ENCODE peak calls at places on chromosomes 12 and 14, in four cellular contexts. One of them, this sample, is unnamed.

GRCh38 chr14:75673345-75673744 is 12.3 kb downstream of the TTLL5 start:
- DNase-seq in GM12878: peak; percentile 39
- DNase-seq in A549: no peak
- DNase-seq in K562: no peak
- DNase-seq in this sample: no peak

GRCh38 chr14:101405171-101405883 is 156.0 kb upstream of the DIO3 start:
- DNase-seq in A549: peak; percentile 29
- DNase-seq in GM12878: no peak
- DNase-seq in K562: no peak
- DNase-seq in this sample: no peak

GRCh38 chr12:45708901-45709300 is 20.6 kb upstream of the ARID2 start:
- DNase-seq in GM12878: no peak
- DNase-seq in A549: no peak
- DNase-seq in K562: no peak
- DNase-seq in this sample: no peak

GRCh38 chr12:12392428-12392827 is 35.5 kb downstream of the BORCS5 start:
- DNase-seq in GM12878: no peak
- DNase-seq in K562: peak; percentile 37
- DNase-seq in A549: no peak
- DNase-seq in this sample: no peak

GRCh38 chr14:22982477-22983245 is at the start of gene AJUBA:
- DNase-seq in A549: peak; percentile 95
- DNase-seq in K562: peak; percentile 95
- DNase-seq in GM12878: no peak
- DNase-seq in this sample: peak; percentile 98

GRCh38 chr14:61525293-61526011 is 169.9 kb upstream of the HIF1A start:
- DNase-seq in K562: no peak
- DNase-seq in A549: peak; percentile 88
- DNase-seq in GM12878: peak; percentile 85
- DNase-seq in this sample: no peak

GRCh38 chr12:105888696-105889095 is 250.1 kb downstream of the NUAK1 start:
- DNase-seq in K562: no peak
- DNase-seq in A549: no peak
- DNase-seq in GM12878: no peak
- DNase-seq in this sample: no peak

GRCh38 chr14:92924247-92924646 is 1.3 kb downstream of the CHGA start:
- DNase-seq in A549: no peak
- DNase-seq in K562: no peak
- DNase-seq in GM12878: no peak
- DNase-seq in this sample: no peak

GRCh38 chr12:58877243-58877743 is 43.0 kb downstream of the LRIG3 start:
- DNase-seq in K562: no peak
- DNase-seq in GM12878: no peak
- DNase-seq in A549: peak; percentile 74
- DNase-seq in this sample: peak; percentile 35

GRCh38 chr14:20811994-20812393 is 9.3 kb upstream of the RNASE1 start:
- DNase-seq in K562: no peak
- DNase-seq in A549: no peak
- DNase-seq in GM12878: no peak
- DNase-seq in this sample: no peak

GRCh38 chr12:127810026-127810425 is 456.9 kb upstream of the TMEM132C start:
- DNase-seq in A549: no peak
- DNase-seq in K562: no peak
- DNase-seq in GM12878: no peak
- DNase-seq in this sample: no peak

GRCh38 chr12:2535583-2536187 is 259.1 kb upstream of the FKBP4 start:
- DNase-seq in A549: no peak
- DNase-seq in GM12878: no peak
- DNase-seq in K562: no peak
- DNase-seq in this sample: no peak

GRCh38 chr12:113262710-113263109 is 41.4 kb downstream of the TPCN1 start:
- DNase-seq in A549: no peak
- DNase-seq in K562: no peak
- DNase-seq in GM12878: no peak
- DNase-seq in this sample: no peak

GRCh38 chr14:85276829-85277228 is 253.1 kb upstream of the FLRT2 start:
- DNase-seq in K562: no peak
- DNase-seq in A549: no peak
- DNase-seq in GM12878: no peak
- DNase-seq in this sample: no peak

GRCh38 chr14:60862283-60862682 is 118.6 kb downstream of the TRMT5 start:
- DNase-seq in A549: no peak
- DNase-seq in K562: no peak
- DNase-seq in GM12878: no peak
- DNase-seq in this sample: no peak

GRCh38 chr14:71166434-71166833 is 259.2 kb downstream of the PCNX1 start:
- DNase-seq in K562: no peak
- DNase-seq in A549: peak; percentile 55
- DNase-seq in GM12878: no peak
- DNase-seq in this sample: peak; percentile 57

GRCh38 chr12:62158416-62159360 is 101.5 kb upstream of the USP15 start:
- DNase-seq in GM12878: no peak
- DNase-seq in A549: no peak
- DNase-seq in K562: no peak
- DNase-seq in this sample: no peak

GRCh38 chr14:34034447-34035176 is 83.7 kb upstream of the EGLN3 start:
- DNase-seq in GM12878: no peak
- DNase-seq in A549: no peak
- DNase-seq in K562: no peak
- DNase-seq in this sample: no peak

GRCh38 chr12:3951380-3952135 is 78.4 kb upstream of the PARP11 start:
- DNase-seq in A549: no peak
- DNase-seq in GM12878: no peak
- DNase-seq in K562: no peak
- DNase-seq in this sample: no peak

GRCh38 chr12:74964390-74964789 is 245.2 kb downstream of the KCNC2 start:
- DNase-seq in K562: no peak
- DNase-seq in A549: no peak
- DNase-seq in GM12878: no peak
- DNase-seq in this sample: no peak

GRCh38 chr12:63420206-63420644 is 248.1 kb downstream of the DPY19L2 start:
- DNase-seq in GM12878: peak; percentile 24
- DNase-seq in A549: peak; percentile 76
- DNase-seq in K562: peak; percentile 59
- DNase-seq in this sample: peak; percentile 36

GRCh38 chr12:52739963-52740362 is 36.6 kb upstream of the KRT77 start:
- DNase-seq in K562: no peak
- DNase-seq in A549: no peak
- DNase-seq in GM12878: no peak
- DNase-seq in this sample: no peak

GRCh38 chr12:130127527-130127908 is 34.7 kb upstream of the FZD10 start:
- DNase-seq in A549: peak; percentile 14
- DNase-seq in GM12878: no peak
- DNase-seq in K562: peak; percentile 41
- DNase-seq in this sample: no peak

GRCh38 chr12:97756066-97756701 is 293.6 kb downstream of the RMST start:
- DNase-seq in GM12878: no peak
- DNase-seq in A549: no peak
- DNase-seq in K562: no peak
- DNase-seq in this sample: no peak

GRCh38 chr12:115166698-115167315 is 482.8 kb upstream of the TBX3 start:
- DNase-seq in GM12878: no peak
- DNase-seq in K562: no peak
- DNase-seq in A549: peak; percentile 20
- DNase-seq in this sample: peak; percentile 18

GRCh38 chr12:20142956-20143355 is 225.4 kb upstream of the PDE3A start:
- DNase-seq in K562: no peak
- DNase-seq in A549: peak; percentile 10
- DNase-seq in GM12878: no peak
- DNase-seq in this sample: no peak

GRCh38 chr12:125773033-125773432 is 707.8 kb downstream of the AACS start:
- DNase-seq in GM12878: no peak
- DNase-seq in K562: peak; percentile 52
- DNase-seq in A549: peak; percentile 75
- DNase-seq in this sample: peak; percentile 27

GRCh38 chr12:76085159-76085868 is 829 bp upstream of the NAP1L1 start:
- DNase-seq in K562: no peak
- DNase-seq in GM12878: no peak
- DNase-seq in A549: peak; percentile 68
- DNase-seq in this sample: no peak

GRCh38 chr12:42589465-42590323 is at the start of gene PRICKLE1:
- DNase-seq in GM12878: no peak
- DNase-seq in K562: peak; percentile 77
- DNase-seq in A549: peak; percentile 25
- DNase-seq in this sample: no peak
- TF ChIP-seq POLR2AphosphoS2 in GM12878: no peak
- TF ChIP-seq POLR2AphosphoS2 in K562: no peak
- TF ChIP-seq POLR2AphosphoS2 in A549: no peak
- TF ChIP-seq POLR2AphosphoS2 in this sample: no peak

GRCh38 chr12:65619018-65619417 is 205.3 kb upstream of the HMGA2 start:
- DNase-seq in K562: no peak
- DNase-seq in A549: no peak
- DNase-seq in GM12878: no peak
- DNase-seq in this sample: no peak
- TF ChIP-seq POLR2AphosphoS2 in K562: no peak
- TF ChIP-seq POLR2AphosphoS2 in A549: no peak
- TF ChIP-seq POLR2AphosphoS2 in GM12878: no peak
- TF ChIP-seq POLR2AphosphoS2 in this sample: no peak

GRCh38 chr12:57299514-57300016 is 48.6 kb upstream of the STAC3 start:
- DNase-seq in A549: no peak
- DNase-seq in K562: no peak
- DNase-seq in GM12878: no peak
- DNase-seq in this sample: no peak
- TF ChIP-seq POLR2AphosphoS2 in A549: no peak
- TF ChIP-seq POLR2AphosphoS2 in K562: no peak
- TF ChIP-seq POLR2AphosphoS2 in GM12878: no peak
- TF ChIP-seq POLR2AphosphoS2 in this sample: no peak

GRCh38 chr14:39097159-39097558 is 5.9 kb downstream of the SEC23A start:
- DNase-seq in K562: no peak
- DNase-seq in A549: peak; percentile 50
- DNase-seq in GM12878: no peak
- DNase-seq in this sample: peak; percentile 90
- TF ChIP-seq POLR2AphosphoS2 in K562: no peak
- TF ChIP-seq POLR2AphosphoS2 in A549: no peak
- TF ChIP-seq POLR2AphosphoS2 in GM12878: no peak
- TF ChIP-seq POLR2AphosphoS2 in this sample: no peak

GRCh38 chr12:95173392-95174251 is 43.6 kb downstream of the FGD6 start:
- DNase-seq in K562: peak; percentile 16
- DNase-seq in GM12878: no peak
- DNase-seq in A549: peak; percentile 90
- DNase-seq in this sample: no peak
- TF ChIP-seq POLR2AphosphoS2 in K562: no peak
- TF ChIP-seq POLR2AphosphoS2 in GM12878: no peak
- TF ChIP-seq POLR2AphosphoS2 in A549: no peak
- TF ChIP-seq POLR2AphosphoS2 in this sample: no peak

GRCh38 chr14:102583726-102584125 is 8.7 kb upstream of the RCOR1 start:
- DNase-seq in A549: no peak
- DNase-seq in K562: no peak
- DNase-seq in GM12878: no peak
- DNase-seq in this sample: no peak

GRCh38 chr14:102580552-102581110 is 11.8 kb upstream of the RCOR1 start:
- DNase-seq in K562: no peak
- DNase-seq in A549: no peak
- DNase-seq in GM12878: no peak
- DNase-seq in this sample: no peak

GRCh38 chr14:102581193-102581592 is 11.3 kb upstream of the RCOR1 start:
- DNase-seq in GM12878: no peak
- DNase-seq in A549: no peak
- DNase-seq in K562: no peak
- DNase-seq in this sample: no peak

GRCh38 chr14:102578821-102579220 is 13.6 kb upstream of the RCOR1 start:
- DNase-seq in A549: no peak
- DNase-seq in K562: no peak
- DNase-seq in GM12878: no peak
- DNase-seq in this sample: no peak

GRCh38 chr14:102579696-102580551 is 12.5 kb upstream of the RCOR1 start:
- DNase-seq in GM12878: no peak
- DNase-seq in A549: no peak
- DNase-seq in K562: no peak
- DNase-seq in this sample: no peak
- TF ChIP-seq POLR2AphosphoS2 in GM12878: no peak
- TF ChIP-seq POLR2AphosphoS2 in A549: no peak
- TF ChIP-seq POLR2AphosphoS2 in K562: no peak
- TF ChIP-seq POLR2AphosphoS2 in this sample: no peak

GRCh38 chr14:79513446-79513845 is 697.9 kb downstream of the DIO2 start:
- DNase-seq in K562: no peak
- DNase-seq in GM12878: no peak
- DNase-seq in A549: no peak
- DNase-seq in this sample: no peak

GRCh38 chr14:79514700-79515099 is 696.6 kb downstream of the DIO2 start:
- DNase-seq in A549: peak; percentile 63
- DNase-seq in K562: no peak
- DNase-seq in GM12878: no peak
- DNase-seq in this sample: no peak

GRCh38 chr14:79511146-79511545 is 700.2 kb downstream of the DIO2 start:
- DNase-seq in GM12878: no peak
- DNase-seq in K562: no peak
- DNase-seq in A549: no peak
- DNase-seq in this sample: no peak

GRCh38 chr14:79515158-79515557 is 696.1 kb downstream of the DIO2 start:
- DNase-seq in K562: no peak
- DNase-seq in GM12878: no peak
- DNase-seq in A549: peak; percentile 34
- DNase-seq in this sample: no peak

DNA sequence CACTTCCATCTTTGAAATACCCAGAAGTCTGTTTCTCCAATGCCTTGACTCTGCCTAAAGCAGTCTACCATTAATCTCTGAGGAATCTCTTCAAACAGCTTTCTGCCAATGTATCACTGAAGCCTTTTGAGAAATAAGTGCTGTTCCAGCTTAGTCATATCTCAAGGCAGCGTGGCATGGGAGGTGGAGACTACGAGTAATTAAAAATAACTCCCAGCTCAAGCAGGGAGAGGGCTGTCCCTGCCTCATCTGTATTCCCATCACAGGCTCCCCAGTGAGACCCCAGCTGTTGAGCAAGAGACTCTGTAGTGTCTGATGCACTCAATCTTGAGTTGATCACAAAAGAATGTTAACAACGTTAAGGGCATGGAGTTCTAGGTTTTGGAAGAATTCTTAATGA is 700.6 kb downstream of the DIO2 start:
- DNase-seq in K562: no peak
- DNase-seq in A549: peak; percentile 4
- DNase-seq in GM12878: no peak
- DNase-seq in this sample: no peak
- TF ChIP-seq POLR2AphosphoS2 in K562: no peak
- TF ChIP-seq POLR2AphosphoS2 in A549: no peak
- TF ChIP-seq POLR2AphosphoS2 in GM12878: no peak
- TF ChIP-seq POLR2AphosphoS2 in this sample: no peak

GRCh38 chr12:107406932-107407331 is 278.7 kb upstream of the PWP1 start:
- DNase-seq in A549: no peak
- DNase-seq in GM12878: no peak
- DNase-seq in K562: no peak
- DNase-seq in this sample: no peak

GRCh38 chr12:107405436-107405835 is 280.2 kb upstream of the PWP1 start:
- DNase-seq in K562: no peak
- DNase-seq in GM12878: no peak
- DNase-seq in A549: no peak
- DNase-seq in this sample: no peak

GRCh38 chr12:107402041-107403022 is 283.3 kb upstream of the PWP1 start:
- DNase-seq in GM12878: no peak
- DNase-seq in A549: peak; percentile 85
- DNase-seq in K562: peak; percentile 40
- DNase-seq in this sample: peak; percentile 69

GRCh38 chr12:107400686-107401447 is 284.7 kb upstream of the PWP1 start:
- DNase-seq in K562: no peak
- DNase-seq in A549: peak; percentile 47
- DNase-seq in GM12878: no peak
- DNase-seq in this sample: no peak

GRCh38 chr12:107404981-107405380 is 280.6 kb upstream of the PWP1 start:
- DNase-seq in GM12878: no peak
- DNase-seq in K562: peak; percentile 26
- DNase-seq in A549: peak; percentile 82
- DNase-seq in this sample: peak; percentile 66
- TF ChIP-seq POLR2AphosphoS2 in GM12878: no peak
- TF ChIP-seq POLR2AphosphoS2 in K562: no peak
- TF ChIP-seq POLR2AphosphoS2 in A549: no peak
- TF ChIP-seq POLR2AphosphoS2 in this sample: no peak

This sample was measured in HepG2.